ENCODE peak calls at places on chromosomes 6 and 20, in six cellular contexts. One of them, this sample, is unnamed.

GRCh38 chr20:6711950-6712634 is 55.4 kb upstream of the BMP2 start:
- DNase-seq in M059J: peak; percentile 83
- DNase-seq in GM12865: no peak
- DNase-seq in WTC11: no peak
- DNase-seq in hepatic stellate cell: no peak
- DNase-seq in stimulated activated naive CD8-positive, alpha-beta T cell treated with anti-CD3 and anti-CD28 coated beads, Interleukin-15, Interleukin-2, amounts not matched to agents 100 U/mL and 50 U/mL, for 24 hours: no peak
- DNase-seq in this sample: peak; percentile 38

GRCh38 chr6:26087284-26088115 is at the start of gene HFE:
- DNase-seq in GM12865: peak; percentile 25
- DNase-seq in M059J: peak; percentile 80
- DNase-seq in stimulated activated naive CD8-positive, alpha-beta T cell treated with anti-CD3 and anti-CD28 coated beads, Interleukin-15, Interleukin-2, amounts not matched to agents 100 U/mL and 50 U/mL, for 24 hours: peak; percentile 44
- DNase-seq in WTC11: peak; percentile 66
- DNase-seq in hepatic stellate cell: peak; percentile 50
- DNase-seq in this sample: peak; percentile 54

GRCh38 chr20:36113015-36113414 is 41.5 kb upstream of the EPB41L1 start:
- DNase-seq in M059J: no peak
- DNase-seq in GM12865: no peak
- DNase-seq in hepatic stellate cell: no peak
- DNase-seq in stimulated activated naive CD8-positive, alpha-beta T cell treated with anti-CD3 and anti-CD28 coated beads, Interleukin-15, Interleukin-2, amounts not matched to agents 100 U/mL and 50 U/mL, for 24 hours: no peak
- DNase-seq in WTC11: no peak
- DNase-seq in this sample: no peak

GRCh38 chr6:110367001-110367400 is 8.9 kb upstream of the METTL24 start:
- DNase-seq in GM12865: no peak
- DNase-seq in stimulated activated naive CD8-positive, alpha-beta T cell treated with anti-CD3 and anti-CD28 coated beads, Interleukin-15, Interleukin-2, amounts not matched to agents 100 U/mL and 50 U/mL, for 24 hours: no peak
- DNase-seq in WTC11: no peak
- DNase-seq in hepatic stellate cell: no peak
- DNase-seq in M059J: no peak
- DNase-seq in this sample: no peak

GRCh38 chr6:154247119-154247814 is 109.3 kb downstream of the IPCEF1 start:
- DNase-seq in GM12865: peak; percentile 71
- DNase-seq in WTC11: no peak
- DNase-seq in stimulated activated naive CD8-positive, alpha-beta T cell treated with anti-CD3 and anti-CD28 coated beads, Interleukin-15, Interleukin-2, amounts not matched to agents 100 U/mL and 50 U/mL, for 24 hours: no peak
- DNase-seq in M059J: no peak
- DNase-seq in hepatic stellate cell: no peak
- DNase-seq in this sample: no peak

GRCh38 chr6:136103101-136103688 is 146.9 kb downstream of the MTFR2 start:
- DNase-seq in WTC11: no peak
- DNase-seq in stimulated activated naive CD8-positive, alpha-beta T cell treated with anti-CD3 and anti-CD28 coated beads, Interleukin-15, Interleukin-2, amounts not matched to agents 100 U/mL and 50 U/mL, for 24 hours: no peak
- DNase-seq in GM12865: no peak
- DNase-seq in M059J: no peak
- DNase-seq in hepatic stellate cell: no peak
- DNase-seq in this sample: no peak

GRCh38 chr6:37092851-37093727 is 76.9 kb upstream of the PIM1 start:
- DNase-seq in GM12865: no peak
- DNase-seq in stimulated activated naive CD8-positive, alpha-beta T cell treated with anti-CD3 and anti-CD28 coated beads, Interleukin-15, Interleukin-2, amounts not matched to agents 100 U/mL and 50 U/mL, for 24 hours: no peak
- DNase-seq in M059J: no peak
- DNase-seq in hepatic stellate cell: no peak
- DNase-seq in WTC11: no peak
- DNase-seq in this sample: peak; percentile 51

GRCh38 chr6:99868074-99868702 is 125.8 kb downstream of the MCHR2 start:
- DNase-seq in GM12865: peak; percentile 66
- DNase-seq in M059J: peak; percentile 58
- DNase-seq in WTC11: peak; percentile 87
- DNase-seq in hepatic stellate cell: peak; percentile 22
- DNase-seq in stimulated activated naive CD8-positive, alpha-beta T cell treated with anti-CD3 and anti-CD28 coated beads, Interleukin-15, Interleukin-2, amounts not matched to agents 100 U/mL and 50 U/mL, for 24 hours: peak; percentile 82
- DNase-seq in this sample: peak; percentile 81

GRCh38 chr20:48295966-48296421 is 510.7 kb upstream of the SULF2 start:
- DNase-seq in M059J: peak; percentile 70
- DNase-seq in hepatic stellate cell: peak; percentile 26
- DNase-seq in stimulated activated naive CD8-positive, alpha-beta T cell treated with anti-CD3 and anti-CD28 coated beads, Interleukin-15, Interleukin-2, amounts not matched to agents 100 U/mL and 50 U/mL, for 24 hours: no peak
- DNase-seq in GM12865: no peak
- DNase-seq in WTC11: no peak
- DNase-seq in this sample: no peak

GRCh38 chr20:10924628-10925266 is 250.9 kb upstream of the JAG1 start:
- DNase-seq in GM12865: no peak
- DNase-seq in WTC11: no peak
- DNase-seq in hepatic stellate cell: peak; percentile 23
- DNase-seq in stimulated activated naive CD8-positive, alpha-beta T cell treated with anti-CD3 and anti-CD28 coated beads, Interleukin-15, Interleukin-2, amounts not matched to agents 100 U/mL and 50 U/mL, for 24 hours: no peak
- DNase-seq in M059J: peak; percentile 79
- DNase-seq in this sample: peak; percentile 82

GRCh38 chr6:117481926-117482239 is 591 bp upstream of the DCBLD1 start:
- DNase-seq in WTC11: no peak
- DNase-seq in M059J: no peak
- DNase-seq in stimulated activated naive CD8-positive, alpha-beta T cell treated with anti-CD3 and anti-CD28 coated beads, Interleukin-15, Interleukin-2, amounts not matched to agents 100 U/mL and 50 U/mL, for 24 hours: no peak
- DNase-seq in hepatic stellate cell: no peak
- DNase-seq in GM12865: peak; percentile 14
- DNase-seq in this sample: no peak

GRCh38 chr20:22268675-22269074 is 315.7 kb downstream of the FOXA2 start:
- DNase-seq in WTC11: no peak
- DNase-seq in stimulated activated naive CD8-positive, alpha-beta T cell treated with anti-CD3 and anti-CD28 coated beads, Interleukin-15, Interleukin-2, amounts not matched to agents 100 U/mL and 50 U/mL, for 24 hours: no peak
- DNase-seq in GM12865: no peak
- DNase-seq in M059J: no peak
- DNase-seq in hepatic stellate cell: no peak
- DNase-seq in this sample: no peak

GRCh38 chr6:169312658-169313346 is 59.2 kb upstream of the THBS2 start:
- DNase-seq in hepatic stellate cell: no peak
- DNase-seq in WTC11: no peak
- DNase-seq in GM12865: no peak
- DNase-seq in stimulated activated naive CD8-positive, alpha-beta T cell treated with anti-CD3 and anti-CD28 coated beads, Interleukin-15, Interleukin-2, amounts not matched to agents 100 U/mL and 50 U/mL, for 24 hours: no peak
- DNase-seq in M059J: peak; percentile 80
- DNase-seq in this sample: no peak

GRCh38 chr6:106792536-106793236 is 163.3 kb downstream of the QRSL1 start:
- DNase-seq in hepatic stellate cell: no peak
- DNase-seq in stimulated activated naive CD8-positive, alpha-beta T cell treated with anti-CD3 and anti-CD28 coated beads, Interleukin-15, Interleukin-2, amounts not matched to agents 100 U/mL and 50 U/mL, for 24 hours: no peak
- DNase-seq in WTC11: no peak
- DNase-seq in GM12865: no peak
- DNase-seq in M059J: peak; percentile 19
- DNase-seq in this sample: no peak

GRCh38 chr6:9204171-9204570 is 768.8 kb upstream of the SLC35B3 start:
- DNase-seq in GM12865: no peak
- DNase-seq in hepatic stellate cell: no peak
- DNase-seq in WTC11: no peak
- DNase-seq in stimulated activated naive CD8-positive, alpha-beta T cell treated with anti-CD3 and anti-CD28 coated beads, Interleukin-15, Interleukin-2, amounts not matched to agents 100 U/mL and 50 U/mL, for 24 hours: no peak
- DNase-seq in M059J: peak; percentile 95
- DNase-seq in this sample: peak; percentile 90

GRCh38 chr6:136038531-136038930 is 187.0 kb downstream of the PDE7B start:
- DNase-seq in stimulated activated naive CD8-positive, alpha-beta T cell treated with anti-CD3 and anti-CD28 coated beads, Interleukin-15, Interleukin-2, amounts not matched to agents 100 U/mL and 50 U/mL, for 24 hours: no peak
- DNase-seq in M059J: no peak
- DNase-seq in hepatic stellate cell: no peak
- DNase-seq in WTC11: no peak
- DNase-seq in GM12865: no peak
- DNase-seq in this sample: no peak

GRCh38 chr6:144262470-144263369 is 22.4 kb upstream of the UTRN start:
- DNase-seq in M059J: peak; percentile 12
- DNase-seq in WTC11: peak; percentile 40
- DNase-seq in GM12865: no peak
- DNase-seq in stimulated activated naive CD8-positive, alpha-beta T cell treated with anti-CD3 and anti-CD28 coated beads, Interleukin-15, Interleukin-2, amounts not matched to agents 100 U/mL and 50 U/mL, for 24 hours: peak; percentile 9
- DNase-seq in hepatic stellate cell: no peak
- DNase-seq in this sample: peak; percentile 8

GRCh38 chr20:45372646-45373352 is 5.3 kb downstream of the TP53TG5 start:
- DNase-seq in hepatic stellate cell: no peak
- DNase-seq in M059J: no peak
- DNase-seq in WTC11: peak; percentile 62
- DNase-seq in stimulated activated naive CD8-positive, alpha-beta T cell treated with anti-CD3 and anti-CD28 coated beads, Interleukin-15, Interleukin-2, amounts not matched to agents 100 U/mL and 50 U/mL, for 24 hours: no peak
- DNase-seq in GM12865: no peak
- DNase-seq in this sample: peak; percentile 14

GRCh38 chr6:144330588-144330987 is 45.5 kb downstream of the UTRN start:
- DNase-seq in stimulated activated naive CD8-positive, alpha-beta T cell treated with anti-CD3 and anti-CD28 coated beads, Interleukin-15, Interleukin-2, amounts not matched to agents 100 U/mL and 50 U/mL, for 24 hours: no peak
- DNase-seq in WTC11: peak; percentile 86
- DNase-seq in M059J: no peak
- DNase-seq in GM12865: no peak
- DNase-seq in hepatic stellate cell: no peak
- DNase-seq in this sample: peak; percentile 86

GRCh38 chr20:36839150-36839549 is 36.8 kb upstream of the TLDC2 start:
- DNase-seq in hepatic stellate cell: no peak
- DNase-seq in M059J: no peak
- DNase-seq in WTC11: no peak
- DNase-seq in GM12865: no peak
- DNase-seq in stimulated activated naive CD8-positive, alpha-beta T cell treated with anti-CD3 and anti-CD28 coated beads, Interleukin-15, Interleukin-2, amounts not matched to agents 100 U/mL and 50 U/mL, for 24 hours: no peak
- DNase-seq in this sample: no peak

GRCh38 chr6:147119310-147119709 is 84.9 kb upstream of the STXBP5 start:
- DNase-seq in GM12865: no peak
- DNase-seq in hepatic stellate cell: no peak
- DNase-seq in WTC11: no peak
- DNase-seq in M059J: no peak
- DNase-seq in stimulated activated naive CD8-positive, alpha-beta T cell treated with anti-CD3 and anti-CD28 coated beads, Interleukin-15, Interleukin-2, amounts not matched to agents 100 U/mL and 50 U/mL, for 24 hours: no peak
- DNase-seq in this sample: no peak

GRCh38 chr20:37276494-37277252 is 12.8 kb upstream of the MANBAL start:
- DNase-seq in hepatic stellate cell: peak; percentile 63
- DNase-seq in M059J: peak; percentile 83
- DNase-seq in WTC11: no peak
- DNase-seq in stimulated activated naive CD8-positive, alpha-beta T cell treated with anti-CD3 and anti-CD28 coated beads, Interleukin-15, Interleukin-2, amounts not matched to agents 100 U/mL and 50 U/mL, for 24 hours: no peak
- DNase-seq in GM12865: peak; percentile 81
- DNase-seq in this sample: peak; percentile 77

GRCh38 chr20:59322813-59323469 is 22.5 kb downstream of the EDN3 start:
- DNase-seq in hepatic stellate cell: no peak
- DNase-seq in WTC11: no peak
- DNase-seq in M059J: no peak
- DNase-seq in stimulated activated naive CD8-positive, alpha-beta T cell treated with anti-CD3 and anti-CD28 coated beads, Interleukin-15, Interleukin-2, amounts not matched to agents 100 U/mL and 50 U/mL, for 24 hours: no peak
- DNase-seq in GM12865: no peak
- DNase-seq in this sample: no peak

GRCh38 chr20:3811421-3812258 is 8.7 kb upstream of the AP5S1 start:
- DNase-seq in GM12865: no peak
- DNase-seq in hepatic stellate cell: peak; percentile 98
- DNase-seq in M059J: peak; percentile 99
- DNase-seq in stimulated activated naive CD8-positive, alpha-beta T cell treated with anti-CD3 and anti-CD28 coated beads, Interleukin-15, Interleukin-2, amounts not matched to agents 100 U/mL and 50 U/mL, for 24 hours: peak; percentile 91
- DNase-seq in WTC11: no peak
- DNase-seq in this sample: peak; percentile 99

GRCh38 chr6:135909737-135910387 is 58.4 kb downstream of the PDE7B start:
- DNase-seq in stimulated activated naive CD8-positive, alpha-beta T cell treated with anti-CD3 and anti-CD28 coated beads, Interleukin-15, Interleukin-2, amounts not matched to agents 100 U/mL and 50 U/mL, for 24 hours: peak; percentile 56
- DNase-seq in M059J: peak; percentile 66
- DNase-seq in WTC11: peak; percentile 61
- DNase-seq in GM12865: peak; percentile 82
- DNase-seq in hepatic stellate cell: peak; percentile 22
- DNase-seq in this sample: peak; percentile 80

GRCh38 chr20:59575653-59576052 is 28.7 kb upstream of the PHACTR3 start:
- DNase-seq in M059J: no peak
- DNase-seq in GM12865: no peak
- DNase-seq in hepatic stellate cell: no peak
- DNase-seq in stimulated activated naive CD8-positive, alpha-beta T cell treated with anti-CD3 and anti-CD28 coated beads, Interleukin-15, Interleukin-2, amounts not matched to agents 100 U/mL and 50 U/mL, for 24 hours: no peak
- DNase-seq in WTC11: no peak
- DNase-seq in this sample: no peak

GRCh38 chr6:4342407-4343137 is 207.2 kb upstream of the ECI2 start:
- DNase-seq in WTC11: no peak
- DNase-seq in GM12865: peak; percentile 40
- DNase-seq in hepatic stellate cell: no peak
- DNase-seq in M059J: peak; percentile 32
- DNase-seq in stimulated activated naive CD8-positive, alpha-beta T cell treated with anti-CD3 and anti-CD28 coated beads, Interleukin-15, Interleukin-2, amounts not matched to agents 100 U/mL and 50 U/mL, for 24 hours: no peak
- DNase-seq in this sample: no peak

GRCh38 chr6:138571174-138571573 is 71.9 kb upstream of the NHSL1 start:
- DNase-seq in WTC11: no peak
- DNase-seq in hepatic stellate cell: no peak
- DNase-seq in M059J: no peak
- DNase-seq in GM12865: no peak
- DNase-seq in stimulated activated naive CD8-positive, alpha-beta T cell treated with anti-CD3 and anti-CD28 coated beads, Interleukin-15, Interleukin-2, amounts not matched to agents 100 U/mL and 50 U/mL, for 24 hours: no peak
- DNase-seq in this sample: no peak

GRCh38 chr6:19892250-19892649 is 55.1 kb downstream of the ID4 start:
- DNase-seq in M059J: peak; percentile 55
- DNase-seq in hepatic stellate cell: no peak
- DNase-seq in stimulated activated naive CD8-positive, alpha-beta T cell treated with anti-CD3 and anti-CD28 coated beads, Interleukin-15, Interleukin-2, amounts not matched to agents 100 U/mL and 50 U/mL, for 24 hours: no peak
- DNase-seq in GM12865: no peak
- DNase-seq in WTC11: peak; percentile 15
- DNase-seq in this sample: peak; percentile 98

GRCh38 chr6:168264593-168265335 is 54.8 kb downstream of the DACT2 start:
- DNase-seq in GM12865: no peak
- DNase-seq in stimulated activated naive CD8-positive, alpha-beta T cell treated with anti-CD3 and anti-CD28 coated beads, Interleukin-15, Interleukin-2, amounts not matched to agents 100 U/mL and 50 U/mL, for 24 hours: no peak
- DNase-seq in M059J: no peak
- DNase-seq in WTC11: no peak
- DNase-seq in hepatic stellate cell: no peak
- DNase-seq in this sample: peak; percentile 11

This sample was measured in epithelial cell of esophagus.